ENCODE peak calls at places on chromosomes 12 and 14, in nine cellular contexts. J, B, N, H, C, Z, W, D and V are unnamed samples.

GRCh38 chr12:44618960-44619359 is 257.2 kb downstream of the NELL2 start:
- DNase-seq in D (peak; percentile 30), N (no peak), H (no peak), W (no peak), C (no peak), Z (no peak), J (no peak), B (no peak), V (no peak)

GRCh38 chr12:117685115-117685926 is 283.5 kb downstream of the KSR2 start:
- DNase-seq in N (no peak), B (peak; percentile 65), W (peak; percentile 97), D (peak; percentile 42), C (no peak), J (peak; percentile 14), Z (peak; percentile 80), H (peak; percentile 80), V (peak; percentile 59)

GRCh38 chr12:3178671-3179413 is 101.7 kb downstream of the TSPAN9 start:
- DNase-seq in H (no peak), N (no peak), Z (no peak), D (no peak), W (no peak), J (no peak), B (no peak), C (no peak), V (no peak)

GRCh38 chr12:1935700-1936378 is 17.4 kb upstream of the CACNA2D4 start:
- DNase-seq in W (no peak), C (no peak), B (no peak), J (peak; percentile 81), N (no peak), D (no peak), H (peak; percentile 93), Z (peak; percentile 57), V (no peak)

GRCh38 chr14:25484194-25484593 is 434.2 kb upstream of the STXBP6 start:
- DNase-seq in J (no peak), W (no peak), H (no peak), B (no peak), D (no peak), C (no peak), N (no peak), Z (no peak), V (no peak)

GRCh38 chr14:56590535-56590951 is 10.9 kb downstream of the TMEM260 start:
- DNase-seq in B (no peak), J (no peak), H (no peak), Z (no peak), W (no peak), C (no peak), N (no peak), D (peak; percentile 88), V (no peak)

GRCh38 chr12:102917026-102917787 is at the start of gene PAH:
- DNase-seq in C (no peak), Z (no peak), J (peak; percentile 16), D (peak; percentile 8), H (peak; percentile 56), W (no peak), B (no peak), N (no peak), V (no peak)

GRCh38 chr12:102120886-102121285 is 903 bp downstream of the PARPBP start:
- DNase-seq in Z (no peak), B (peak; percentile 27), D (no peak), N (no peak), W (peak; percentile 29), J (no peak), H (no peak), C (no peak), V (no peak)

GRCh38 chr12:122947352-122947792 is 18.9 kb downstream of the ABCB9 start:
- DNase-seq in B (no peak), Z (no peak), D (peak; percentile 39), W (no peak), H (peak; percentile 66), C (no peak), J (no peak), N (peak; percentile 42), V (no peak)

GRCh38 chr14:33987565-33988080 is 36.7 kb upstream of the EGLN3 start:
- DNase-seq in W (no peak), D (no peak), Z (no peak), N (no peak), B (no peak), H (no peak), C (no peak), J (no peak), V (no peak)

GRCh38 chr12:79367016-79367575 is 323.7 kb downstream of the PAWR start:
- DNase-seq in D (no peak), H (no peak), B (no peak), Z (no peak), W (no peak), C (no peak), N (no peak), J (no peak), V (no peak)

GRCh38 chr12:117986705-117987469 is 18.1 kb upstream of the KSR2 start:
- DNase-seq in J (no peak), W (peak; percentile 63), H (no peak), Z (no peak), C (no peak), N (no peak), B (no peak), D (no peak), V (peak; percentile 24)

GRCh38 chr14:37819155-37820015 is 224.0 kb downstream of the TTC6 start:
- DNase-seq in W (peak; percentile 73), H (no peak), C (no peak), J (no peak), D (no peak), N (no peak), Z (no peak), B (peak; percentile 2), V (peak; percentile 60)

GRCh38 chr12:49088190-49088931 is 6.2 kb downstream of the DHH start:
- DNase-seq in J (peak; percentile 79), H (peak; percentile 90), B (peak; percentile 71), C (peak; percentile 69), W (peak; percentile 81), Z (peak; percentile 87), D (peak; percentile 90), N (peak; percentile 81), V (peak; percentile 71)

GRCh38 chr12:20807192-20808080 is 3.1 kb upstream of the SLCO1B3 start:
- DNase-seq in B (no peak), J (no peak), W (no peak), Z (no peak), N (no peak), C (no peak), H (no peak), D (no peak), V (no peak)

DNA sequence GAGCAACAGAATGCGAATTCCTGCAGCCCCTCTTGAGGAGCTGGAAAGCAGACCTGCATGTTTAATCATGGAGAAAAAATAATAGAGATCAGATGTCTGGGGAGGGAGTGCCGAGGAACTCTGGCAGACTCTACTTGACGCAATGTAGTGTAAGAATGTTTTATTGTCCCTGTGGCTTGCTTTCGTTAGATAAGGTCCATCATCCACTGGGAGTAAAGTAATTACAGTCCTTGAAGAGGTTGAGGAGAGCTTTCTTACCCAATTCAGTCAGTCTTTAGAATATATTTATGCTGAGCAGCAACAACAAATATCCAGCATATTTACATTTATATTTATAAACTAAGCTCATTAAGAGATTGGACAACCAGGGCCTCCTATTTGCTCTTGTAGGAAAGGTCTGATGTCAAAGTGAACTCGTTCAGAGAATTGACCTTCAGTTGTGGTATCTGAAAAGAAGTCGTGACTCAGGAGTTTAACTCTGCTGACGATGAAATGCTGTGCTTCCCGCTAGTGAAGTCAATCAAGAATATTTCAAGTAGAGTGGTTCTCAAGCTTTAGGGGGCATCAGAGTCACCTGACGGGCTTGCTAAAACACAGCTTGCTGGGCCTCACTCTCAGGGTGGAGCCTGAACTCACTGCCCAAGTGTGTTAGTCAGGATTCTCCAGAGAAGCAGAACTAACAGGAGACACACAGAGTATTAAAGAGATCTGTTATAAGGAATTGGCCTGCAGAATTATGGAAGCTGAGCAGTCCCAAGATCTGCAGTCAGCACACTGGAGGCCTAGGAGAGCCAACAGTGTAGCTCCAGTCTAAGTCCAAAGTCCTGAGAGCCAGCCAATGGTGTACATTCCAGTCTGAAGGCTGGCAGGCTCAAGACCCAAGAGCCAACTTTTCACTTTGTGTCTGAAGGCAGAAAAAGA is 139.3 kb upstream of the LMNTD1 start:
- DNase-seq in D (no peak), N (no peak), W (peak; percentile 91), B (no peak), J (peak; percentile 39), Z (no peak), H (peak; percentile 20), C (no peak), V (peak; percentile 28)
- H3K4me3 ChIP-seq in D (no peak overlapping the region), N (no peak overlapping the region), W (no peak overlapping the region), B (no peak overlapping the region), J (no peak overlapping the region), Z (no peak overlapping the region), H (no peak overlapping the region), C (no peak overlapping the region), V (no peak overlapping the region)

DNA sequence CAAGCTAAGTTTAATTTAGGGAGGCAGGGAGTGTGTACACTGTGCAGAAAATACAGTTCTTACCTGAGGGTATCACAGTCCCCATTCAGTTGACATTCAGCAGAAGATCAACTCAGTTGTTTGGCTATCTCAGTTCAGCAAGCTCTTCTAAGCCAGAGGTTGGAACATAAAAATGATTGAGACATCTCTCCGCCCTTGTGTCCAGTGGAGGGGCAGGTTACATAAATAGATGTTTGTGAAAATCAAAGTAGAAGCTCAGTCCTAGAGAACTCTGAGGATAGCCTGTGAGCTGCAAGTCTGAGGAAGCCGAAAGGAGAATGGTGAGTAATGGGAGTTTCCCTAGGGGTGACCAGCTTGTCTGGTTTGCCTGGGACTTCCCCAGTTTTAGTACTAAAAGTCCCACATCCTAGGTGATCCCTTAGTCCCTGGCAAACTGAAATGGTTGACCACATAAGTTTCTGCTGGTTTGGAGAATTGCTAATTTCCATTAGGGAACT is 251.4 kb upstream of the ATP2B1 start:
- DNase-seq in Z (no peak), H (no peak), W (no peak), D (no peak), C (peak; percentile 61), N (no peak), J (no peak), B (no peak), V (no peak)
- H3K4me3 ChIP-seq in Z (no peak overlapping the region), H (no peak overlapping the region), W (no peak overlapping the region), D (no peak overlapping the region), C (no peak overlapping the region), N (no peak overlapping the region), J (no peak overlapping the region), B (no peak overlapping the region), V (no peak overlapping the region)

DNA sequence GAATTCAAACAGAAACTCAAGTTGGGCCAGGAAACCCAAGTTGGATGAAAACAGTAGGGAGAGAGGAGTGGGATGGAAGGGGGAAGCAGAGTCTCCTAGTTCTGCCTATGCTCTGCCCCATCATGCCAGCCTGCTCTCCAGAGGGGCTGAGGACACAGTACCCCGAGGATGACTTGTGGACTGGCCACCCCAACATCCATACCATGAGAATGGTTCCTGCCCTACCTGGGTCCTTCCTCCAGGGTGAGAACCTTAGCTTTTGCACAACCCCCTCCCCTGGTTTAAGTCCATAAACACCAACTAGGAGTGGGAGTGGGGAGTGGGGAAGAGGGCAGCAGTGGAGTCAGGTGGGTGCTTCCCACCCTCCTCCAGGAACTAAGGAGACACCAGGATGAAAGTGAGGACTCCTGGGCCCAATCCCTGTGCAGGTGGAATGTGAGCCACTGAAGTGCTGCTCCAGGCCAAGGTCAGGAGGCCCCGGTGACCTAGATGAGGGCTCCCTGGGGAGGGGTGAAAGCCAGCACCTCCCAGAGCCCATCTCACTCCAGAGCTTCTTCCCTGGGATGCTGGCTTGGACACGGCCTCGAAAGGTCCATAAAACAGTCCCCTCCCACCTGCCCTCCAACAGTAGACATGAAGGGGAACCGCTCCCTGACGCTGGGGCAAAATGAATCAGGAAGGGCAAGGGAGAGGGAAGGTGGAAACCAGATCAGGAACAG is 6.6 kb downstream of the ZNF385A start:
- DNase-seq in N (no peak), H (no peak), B (no peak), D (no peak), C (no peak), Z (no peak), J (no peak), W (no peak), V (no peak)
- H3K4me3 ChIP-seq in N (peak overlapping the region; percentile 67), H (no peak overlapping the region), B (peak overlapping the region; percentile 43), D (no peak overlapping the region), C (no peak overlapping the region), Z (no peak overlapping the region), J (no peak overlapping the region), W (no peak overlapping the region), V (no peak overlapping the region)

GRCh38 chr14:88326352-88327103 is 3.5 kb upstream of the KCNK10 start:
- DNase-seq in N (no peak), J (no peak), C (no peak), D (no peak), W (no peak), B (no peak), Z (no peak), H (peak; percentile 13), V (no peak)
- H3K4me3 ChIP-seq in N (no peak overlapping the region), J (no peak overlapping the region), C (no peak overlapping the region), D (no peak overlapping the region), W (no peak overlapping the region), B (no peak overlapping the region), Z (no peak overlapping the region), H (no peak overlapping the region), V (no peak overlapping the region)